ENCODE peak calls at places on chromosomes 5 and 9, in four cellular contexts. One of them, this sample, is unnamed.

GRCh38 chr5:14869286-14870164 is 2.1 kb downstream of the ANKH start:
- DNase-seq in SK-N-SH: no peak
- DNase-seq in HepG2: no peak
- DNase-seq in GM12878: no peak
- DNase-seq in this sample: no peak

GRCh38 chr9:37859043-37859442 is 44.9 kb downstream of the SLC25A51 start:
- DNase-seq in HepG2: no peak
- DNase-seq in SK-N-SH: no peak
- DNase-seq in GM12878: no peak
- DNase-seq in this sample: no peak

GRCh38 chr9:133708770-133709611 is 29.2 kb downstream of the SARDH start:
- DNase-seq in GM12878: peak
- DNase-seq in SK-N-SH: no peak
- DNase-seq in HepG2: no peak
- DNase-seq in this sample: peak

GRCh38 chr9:23492126-23493002 is 333.7 kb downstream of the ELAVL2 start:
- DNase-seq in HepG2: peak
- DNase-seq in SK-N-SH: peak
- DNase-seq in GM12878: no peak
- DNase-seq in this sample: no peak

GRCh38 chr5:156879665-156880285 is 29.7 kb downstream of the PPP1R2B start:
- DNase-seq in GM12878: peak
- DNase-seq in HepG2: no peak
- DNase-seq in SK-N-SH: no peak
- DNase-seq in this sample: no peak

GRCh38 chr5:1786621-1787471 is 12.8 kb downstream of the MRPL36 start:
- DNase-seq in HepG2: no peak
- DNase-seq in GM12878: no peak
- DNase-seq in SK-N-SH: no peak
- DNase-seq in this sample: no peak

GRCh38 chr5:96075579-96076289 is 114.1 kb upstream of the ELL2 start:
- DNase-seq in SK-N-SH: no peak
- DNase-seq in HepG2: no peak
- DNase-seq in GM12878: no peak
- DNase-seq in this sample: no peak

GRCh38 chr5:89992201-89992600 is 417.4 kb downstream of the CETN3 start:
- DNase-seq in GM12878: no peak
- DNase-seq in SK-N-SH: no peak
- DNase-seq in HepG2: no peak
- DNase-seq in this sample: no peak

GRCh38 chr9:116087246-116087645 is 66.3 kb upstream of the PAPPA start:
- DNase-seq in HepG2: no peak
- DNase-seq in GM12878: no peak
- DNase-seq in SK-N-SH: no peak
- DNase-seq in this sample: no peak

GRCh38 chr5:61162832-61163567 is 732 bp upstream of the SMIM15 start:
- DNase-seq in GM12878: no peak
- DNase-seq in HepG2: peak
- DNase-seq in SK-N-SH: peak
- DNase-seq in this sample: no peak

GRCh38 chr5:611731-612486 is at the start of gene CEP72:
- DNase-seq in GM12878: peak
- DNase-seq in SK-N-SH: peak
- DNase-seq in HepG2: peak
- DNase-seq in this sample: peak

GRCh38 chr9:136769710-136770191 is 5.4 kb upstream of the LCN15 start:
- DNase-seq in SK-N-SH: peak
- DNase-seq in GM12878: no peak
- DNase-seq in HepG2: no peak
- DNase-seq in this sample: no peak

GRCh38 chr5:16784843-16785791 is 151.0 kb downstream of the MYO10 start:
- DNase-seq in HepG2: no peak
- DNase-seq in SK-N-SH: no peak
- DNase-seq in GM12878: peak
- DNase-seq in this sample: no peak

GRCh38 chr5:160475864-160476438 is 54.3 kb downstream of the PTTG1 start:
- DNase-seq in HepG2: peak
- DNase-seq in SK-N-SH: no peak
- DNase-seq in GM12878: no peak
- DNase-seq in this sample: no peak

GRCh38 chr9:97559111-97559514 is 57.6 kb downstream of the TMOD1 start:
- DNase-seq in SK-N-SH: no peak
- DNase-seq in HepG2: no peak
- DNase-seq in GM12878: peak
- DNase-seq in this sample: no peak

GRCh38 chr5:57703726-57704125 is 221.1 kb upstream of the ACTBL2 start:
- DNase-seq in GM12878: no peak
- DNase-seq in SK-N-SH: no peak
- DNase-seq in HepG2: no peak
- DNase-seq in this sample: no peak

GRCh38 chr5:124755565-124755964 is 9.1 kb upstream of the ZNF608 start:
- DNase-seq in GM12878: no peak
- DNase-seq in HepG2: peak
- DNase-seq in SK-N-SH: peak
- DNase-seq in this sample: no peak

GRCh38 chr9:78544260-78544659 is 247.3 kb downstream of the PSAT1 start:
- DNase-seq in HepG2: no peak
- DNase-seq in GM12878: no peak
- DNase-seq in SK-N-SH: no peak
- DNase-seq in this sample: no peak

GRCh38 chr5:123125953-123126352 is 36.9 kb downstream of the PRDM6 start:
- DNase-seq in GM12878: no peak
- DNase-seq in HepG2: no peak
- DNase-seq in SK-N-SH: no peak
- DNase-seq in this sample: no peak

GRCh38 chr5:149687789-149688188 is 42.3 kb upstream of the PPARGC1B start:
- DNase-seq in GM12878: no peak
- DNase-seq in HepG2: no peak
- DNase-seq in SK-N-SH: no peak
- DNase-seq in this sample: no peak

GRCh38 chr9:136228107-136228875 is 17.3 kb downstream of the QSOX2 start:
- DNase-seq in SK-N-SH: no peak
- DNase-seq in GM12878: no peak
- DNase-seq in HepG2: peak
- DNase-seq in this sample: no peak

GRCh38 chr9:87657190-87657589 is 68.7 kb upstream of the CTSL start:
- DNase-seq in HepG2: no peak
- DNase-seq in GM12878: no peak
- DNase-seq in SK-N-SH: no peak
- DNase-seq in this sample: no peak

GRCh38 chr9:36832232-36832795 is 201.8 kb downstream of the PAX5 start:
- DNase-seq in HepG2: no peak
- DNase-seq in SK-N-SH: no peak
- DNase-seq in GM12878: no peak
- DNase-seq in this sample: no peak

GRCh38 chr5:173614591-173614990 is 1.9 kb downstream of the BOD1 start:
- DNase-seq in GM12878: no peak
- DNase-seq in SK-N-SH: no peak
- DNase-seq in HepG2: no peak
- DNase-seq in this sample: no peak

GRCh38 chr9:105127863-105128220 is 116.6 kb upstream of the SLC44A1 start:
- DNase-seq in HepG2: no peak
- DNase-seq in SK-N-SH: no peak
- DNase-seq in GM12878: peak
- DNase-seq in this sample: peak

GRCh38 chr5:132022737-132023136 is 11.3 kb upstream of the ACSL6 start:
- DNase-seq in GM12878: no peak
- DNase-seq in HepG2: no peak
- DNase-seq in SK-N-SH: no peak
- DNase-seq in this sample: no peak

GRCh38 chr5:163642904-163643303 is 137.5 kb downstream of the MAT2B start:
- DNase-seq in HepG2: no peak
- DNase-seq in GM12878: no peak
- DNase-seq in SK-N-SH: no peak
- DNase-seq in this sample: no peak
- TF ChIP-seq POLR2AphosphoS5 in HepG2: no peak
- TF ChIP-seq POLR2AphosphoS5 in GM12878: no peak
- TF ChIP-seq POLR2AphosphoS5 in SK-N-SH: no peak
- TF ChIP-seq POLR2AphosphoS5 in this sample: no peak

GRCh38 chr5:159051431-159052281 is 48.1 kb downstream of the EBF1 start:
- DNase-seq in HepG2: no peak
- DNase-seq in SK-N-SH: no peak
- DNase-seq in GM12878: no peak
- DNase-seq in this sample: peak

GRCh38 chr5:159050408-159051091 is 49.2 kb downstream of the EBF1 start:
- DNase-seq in HepG2: no peak
- DNase-seq in SK-N-SH: no peak
- DNase-seq in GM12878: no peak
- DNase-seq in this sample: no peak

GRCh38 chr5:159053708-159054107 is 46.0 kb downstream of the EBF1 start:
- DNase-seq in GM12878: no peak
- DNase-seq in SK-N-SH: no peak
- DNase-seq in HepG2: no peak
- DNase-seq in this sample: no peak

GRCh38 chr5:159052282-159053011 is 47.3 kb downstream of the EBF1 start:
- DNase-seq in GM12878: no peak
- DNase-seq in SK-N-SH: no peak
- DNase-seq in HepG2: no peak
- DNase-seq in this sample: no peak

DNA sequence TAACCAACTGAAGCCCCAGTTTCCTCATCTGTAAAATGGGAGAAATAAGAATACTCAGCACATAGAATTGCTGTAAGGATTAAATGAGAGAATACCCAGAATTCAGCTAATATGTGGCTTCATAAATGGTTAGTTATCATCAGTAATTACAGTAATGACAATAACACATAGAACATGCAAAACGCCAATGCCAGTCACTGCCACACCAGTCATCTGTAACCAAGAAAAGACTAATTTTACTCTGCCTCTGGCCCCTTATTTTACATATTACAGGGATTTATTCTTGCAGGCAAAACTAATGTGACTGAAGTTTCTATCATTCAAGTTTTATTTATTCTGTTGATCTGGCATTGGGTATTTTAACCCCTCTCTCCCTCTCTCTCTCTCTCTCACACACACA is 46.5 kb downstream of the EBF1 start:
- DNase-seq in HepG2: no peak
- DNase-seq in GM12878: no peak
- DNase-seq in SK-N-SH: no peak
- DNase-seq in this sample: no peak
- TF ChIP-seq TAF1 in HepG2: no peak
- TF ChIP-seq TAF1 in GM12878: no peak
- TF ChIP-seq TAF1 in SK-N-SH: no peak
- TF ChIP-seq TAF1 in this sample: no peak

GRCh38 chr5:142864293-142865260 is 94.4 kb downstream of the ARHGAP26 start:
- DNase-seq in HepG2: no peak
- DNase-seq in SK-N-SH: no peak
- DNase-seq in GM12878: no peak
- DNase-seq in this sample: no peak
- TF ChIP-seq POLR2AphosphoS5 in HepG2: no peak
- TF ChIP-seq POLR2AphosphoS5 in SK-N-SH: no peak
- TF ChIP-seq POLR2AphosphoS5 in GM12878: no peak
- TF ChIP-seq POLR2AphosphoS5 in this sample: no peak

GRCh38 chr5:65332591-65332990 is 149.1 kb downstream of the ADAMTS6 start:
- DNase-seq in SK-N-SH: no peak
- DNase-seq in GM12878: no peak
- DNase-seq in HepG2: peak
- DNase-seq in this sample: no peak

GRCh38 chr5:65329266-65329665 is 152.5 kb downstream of the ADAMTS6 start:
- DNase-seq in GM12878: no peak
- DNase-seq in SK-N-SH: no peak
- DNase-seq in HepG2: peak
- DNase-seq in this sample: no peak

GRCh38 chr5:65338606-65339151 is 143.0 kb downstream of the ADAMTS6 start:
- DNase-seq in HepG2: no peak
- DNase-seq in GM12878: no peak
- DNase-seq in SK-N-SH: no peak
- DNase-seq in this sample: no peak

DNA sequence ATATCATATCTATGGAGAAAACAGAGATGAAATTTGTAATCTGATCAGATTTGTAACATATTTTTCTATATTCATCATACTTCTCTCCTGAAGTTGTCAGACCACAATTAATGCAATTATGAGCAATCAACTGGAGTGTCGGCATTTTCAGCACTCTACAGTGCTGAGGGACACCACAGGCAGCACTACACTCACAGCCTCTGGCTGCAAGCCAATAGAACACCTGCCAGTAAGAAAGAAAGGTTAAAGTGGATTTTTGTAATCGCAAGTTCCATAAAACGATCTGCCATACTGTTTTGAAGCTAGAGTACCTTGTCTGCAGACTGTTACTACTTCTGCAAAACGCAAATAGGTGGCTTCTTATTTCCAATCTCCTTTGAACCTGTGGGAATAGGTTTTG is 147.6 kb downstream of the ADAMTS6 start:
- DNase-seq in SK-N-SH: no peak
- DNase-seq in HepG2: no peak
- DNase-seq in GM12878: no peak
- DNase-seq in this sample: no peak
- TF ChIP-seq TAF1 in SK-N-SH: no peak
- TF ChIP-seq TAF1 in HepG2: no peak
- TF ChIP-seq TAF1 in GM12878: no peak
- TF ChIP-seq TAF1 in this sample: no peak

DNA sequence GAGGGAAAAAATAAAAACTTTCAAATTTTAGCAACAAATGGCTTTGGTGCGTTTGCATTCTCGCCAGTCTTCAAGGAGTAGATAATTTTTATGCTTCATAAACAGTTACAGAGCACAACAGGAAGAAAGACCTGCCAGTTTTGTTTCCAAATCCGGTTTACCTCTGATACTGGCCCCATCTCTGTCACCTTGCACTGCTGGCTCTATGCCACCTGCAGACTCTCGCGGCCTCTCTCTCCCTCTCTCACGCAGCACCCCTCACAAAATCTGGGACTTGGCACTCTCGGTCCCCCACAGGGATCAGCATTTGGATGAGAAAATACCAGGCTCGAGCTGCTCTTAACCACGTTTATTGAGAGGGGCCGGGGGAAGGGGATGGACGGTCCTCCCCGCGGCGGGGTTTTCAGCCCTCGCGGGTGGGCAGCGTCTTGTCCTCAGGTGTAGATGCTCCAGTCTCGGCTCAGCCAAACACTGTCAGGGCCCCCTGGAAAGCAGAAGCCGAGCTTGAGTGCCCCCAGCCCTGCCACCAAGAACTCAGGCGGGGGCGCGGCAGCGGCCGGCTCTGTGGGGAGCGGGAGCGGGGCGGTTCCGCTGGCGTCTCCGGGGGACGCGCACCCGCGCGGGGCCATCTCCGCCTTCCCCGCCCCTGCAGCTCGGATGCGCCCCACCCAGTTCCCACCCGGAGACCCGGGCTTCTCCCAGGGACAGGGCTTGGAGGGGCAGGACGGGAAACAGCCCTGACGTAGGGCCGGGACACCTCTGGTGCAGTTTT is 1.3 kb downstream of the SCGB3A1 start:
- DNase-seq in HepG2: no peak
- DNase-seq in GM12878: no peak
- DNase-seq in SK-N-SH: peak
- DNase-seq in this sample: no peak
- TF ChIP-seq POLR2AphosphoS5 in HepG2: no peak
- TF ChIP-seq POLR2AphosphoS5 in GM12878: no peak
- TF ChIP-seq POLR2AphosphoS5 in SK-N-SH: no peak
- TF ChIP-seq POLR2AphosphoS5 in this sample: no peak

This sample was measured in GM12892.